ENCODE peak calls at places on chromosomes 5 and 9, in five cellular contexts. X is stimulated activated naive CD4-positive, alpha-beta T cell; P is amniotic stem cell; F is stimulated activated CD4-positive, alpha-beta T cell treated with anti-CD3 and anti-CD28 coated beads, Interleukin-4, amount 100 ng/mL, for 24 hours; K is cardiac fibroblast. N is an unnamed sample.

GRCh38 chr9:129150122-129150521 is 27.9 kb downstream of the IER5L start:
- DNase-seq in X (no peak), K (no peak), F (no peak), P (no peak), N (no peak)

GRCh38 chr5:116455061-116455460 is 119.6 kb downstream of the SEMA6A start:
- DNase-seq in X (no peak), F (no peak), P (no peak), K (peak), N (no peak)

GRCh38 chr9:136861874-136862457 is 4.1 kb downstream of the EDF1 start:
- DNase-seq in X (no peak), K (no peak), P (no peak), F (no peak), N (peak)

GRCh38 chr9:127495884-127496555 is 44.7 kb downstream of the LRSAM1 start:
- DNase-seq in P (no peak), X (no peak), K (no peak), F (no peak), N (peak)

GRCh38 chr5:4410151-4410550 is 730.0 kb upstream of the ADAMTS16 start:
- DNase-seq in X (no peak), K (no peak), F (no peak), P (no peak), N (no peak)

GRCh38 chr5:154701181-154701580 is 54.0 kb upstream of the LARP1 start:
- DNase-seq in X (no peak), F (no peak), K (no peak), P (no peak), N (no peak)

GRCh38 chr5:148482697-148483462 is 99.1 kb downstream of the FBXO38 start:
- DNase-seq in P (no peak), F (peak), X (peak), K (peak), N (peak)

GRCh38 chr9:89436963-89437625 is 60.8 kb downstream of the SEMA4D start:
- DNase-seq in P (no peak), F (peak), X (peak), K (no peak), N (peak)

GRCh38 chr5:40683351-40683750 is 3.6 kb downstream of the PTGER4 start:
- DNase-seq in X (no peak), P (no peak), F (no peak), K (no peak), N (no peak)

GRCh38 chr9:114606597-114607207 is 4.4 kb upstream of the TMEM268 start:
- DNase-seq in K (peak), F (no peak), P (no peak), X (no peak), N (peak)

GRCh38 chr5:145752947-145753346 is 82.2 kb downstream of the PRELID2 start:
- DNase-seq in P (peak), F (no peak), K (peak), X (no peak), N (peak)

GRCh38 chr5:173920866-173921265 is 32.7 kb downstream of the CPEB4 start:
- DNase-seq in K (no peak), P (no peak), X (no peak), F (no peak), N (no peak)

GRCh38 chr9:91100878-91101450 is 260.8 kb downstream of the AUH start:
- DNase-seq in K (no peak), F (no peak), P (no peak), X (no peak), N (no peak)

GRCh38 chr9:6224393-6225154 is 9.0 kb downstream of the IL33 start:
- DNase-seq in K (peak), P (no peak), F (no peak), X (no peak), N (no peak)

GRCh38 chr5:43129161-43129560 is 8.4 kb downstream of the ZNF131 start:
- DNase-seq in F (no peak), X (no peak), P (no peak), K (no peak), N (no peak)

GRCh38 chr5:124649548-124650501 is 96.6 kb downstream of the ZNF608 start:
- DNase-seq in X (peak), F (peak), P (no peak), K (peak), N (peak)

GRCh38 chr9:21558627-21559401 is 76.7 kb upstream of the IFNE start:
- DNase-seq in P (no peak), F (no peak), K (peak), X (no peak), N (peak)

GRCh38 chr5:165201364-165202143 is 1696.1 kb downstream of the MAT2B start:
- DNase-seq in P (no peak), X (no peak), K (peak), F (no peak), N (no peak)

GRCh38 chr5:25863811-25864210 is 1174.6 kb downstream of the CDH9 start:
- DNase-seq in F (no peak), X (no peak), P (no peak), K (no peak), N (peak)

GRCh38 chr9:19386469-19387044 is 6.5 kb upstream of the RPS6 start:
- DNase-seq in X (no peak), P (no peak), K (peak), F (no peak), N (peak)

GRCh38 chr5:180098526-180098925 is 27.0 kb upstream of the RNF130 start:
- DNase-seq in F (no peak), K (no peak), X (no peak), P (no peak), N (no peak)

GRCh38 chr9:3136999-3137675 is 293.2 kb upstream of the PUM3 start:
- DNase-seq in X (no peak), K (peak), F (no peak), P (no peak), N (peak)

GRCh38 chr5:157761690-157762611 is 18.4 kb downstream of the LSM11 start:
- DNase-seq in X (no peak), K (peak), P (peak), F (peak), N (no peak)

GRCh38 chr9:34452568-34452967 is 5.8 kb downstream of the FAM219A start:
- DNase-seq in K (peak), P (no peak), F (no peak), X (no peak), N (no peak)

GRCh38 chr9:112233769-112234168 is 58.7 kb upstream of the SUSD1 start:
- DNase-seq in P (peak), X (no peak), K (peak), F (no peak), N (peak)

GRCh38 chr9:127133739-127134167 is 11.3 kb upstream of the ANGPTL2 start:
- DNase-seq in K (peak), P (peak), X (no peak), F (no peak), N (peak)

GRCh38 chr5:175246242-175246891 is 197.6 kb downstream of the DRD1 start:
- DNase-seq in X (no peak), F (peak), P (no peak), K (peak), N (peak)

GRCh38 chr5:92371889-92372235 is 988.7 kb upstream of the ARRDC3 start:
- DNase-seq in X (no peak), K (no peak), F (no peak), P (no peak), N (peak)

GRCh38 chr5:150561571-150562295 is 53.8 kb downstream of the NDST1 start:
- DNase-seq in X (no peak), K (no peak), F (no peak), P (no peak), N (no peak)

GRCh38 chr5:10756539-10756938 is 4.5 kb downstream of the DAP start:
- DNase-seq in F (no peak), K (peak), P (peak), X (no peak), N (peak)

GRCh38 chr5:173968154-173968553 is 20.8 kb upstream of the C5orf47 start:
- DNase-seq in F (no peak), X (no peak), P (no peak), K (no peak), N (no peak)

GRCh38 chr9:97751510-97751909 is 54.4 kb upstream of the XPA start:
- DNase-seq in K (no peak), X (no peak), P (no peak), F (no peak), N (no peak)

GRCh38 chr9:25724424-25724823 is 46.2 kb upstream of the TUSC1 start:
- DNase-seq in K (no peak), X (no peak), F (no peak), P (peak), N (peak)

GRCh38 chr5:140554454-140554853 is 2.8 kb downstream of the SRA1 start:
- DNase-seq in K (peak), P (no peak), X (no peak), F (no peak), N (peak)

GRCh38 chr9:86242012-86242411 is 17.4 kb downstream of the C9orf153 start:
- DNase-seq in K (peak), F (no peak), X (no peak), P (no peak), N (no peak)

GRCh38 chr9:138049779-138050471 is 172.3 kb downstream of the CACNA1B start:
- DNase-seq in F (no peak), P (no peak), K (no peak), X (no peak), N (no peak)

GRCh38 chr5:84287964-84288363 is 96.7 kb downstream of the EDIL3 start:
- DNase-seq in P (peak), F (no peak), X (no peak), K (peak), N (no peak)